ENCODE peak calls at places on chromosome 12, in eight cellular contexts. A is heart right ventricle, B is MV-4-11, G is COR-L47, L is caudate nucleus, J is HuH-7.5, P is astrocyte, I is ACHN. R is an unnamed sample.

GRCh38 chr12:7026854-7027253 is 8.6 kb upstream of the LPCAT3 start:
- DNase-seq in L (no peak), B (no peak), I (no peak), J (no peak), P (no peak), A (no peak), G (no peak), R (no peak)

GRCh38 chr12:45893240-45893639 is 97.1 kb downstream of the SCAF11 start:
- DNase-seq in L (peak; percentile 3), J (no peak), P (no peak), G (no peak), B (no peak), A (no peak), I (peak; percentile 52), R (no peak)

GRCh38 chr12:124661382-124661781 is 94.0 kb upstream of the NCOR2 start:
- DNase-seq in L (peak; percentile 51), J (no peak), B (no peak), P (no peak), G (no peak), A (no peak), I (peak; percentile 20), R (no peak)

GRCh38 chr12:108768591-108769500 is 37.5 kb upstream of the CORO1C start:
- DNase-seq in B (peak; percentile 66), G (peak; percentile 76), P (no peak), A (no peak), I (peak; percentile 61), L (no peak), J (peak; percentile 70), R (peak; percentile 51)

GRCh38 chr12:9872116-9872515 is 3.0 kb upstream of the CLEC2B start:
- DNase-seq in A (no peak), P (no peak), I (no peak), G (no peak), J (no peak), B (no peak), L (no peak), R (no peak)

GRCh38 chr12:64544796-64545382 is 65.4 kb upstream of the RASSF3 start:
- DNase-seq in L (no peak), J (no peak), I (no peak), A (no peak), P (no peak), G (peak; percentile 37), B (no peak), R (no peak)

GRCh38 chr12:3084742-3085141 is 7.6 kb downstream of the TSPAN9 start:
- DNase-seq in P (no peak), G (no peak), J (no peak), A (no peak), L (no peak), B (no peak), I (no peak), R (no peak)

GRCh38 chr12:120229071-120229582 is 28.2 kb upstream of the RPLP0 start:
- DNase-seq in B (no peak), A (peak; percentile 24), J (no peak), G (no peak), I (peak; percentile 33), L (no peak), P (no peak), R (no peak)

GRCh38 chr12:3836641-3837040 is 36.6 kb downstream of the PARP11 start:
- DNase-seq in I (no peak), P (no peak), G (no peak), B (no peak), J (no peak), A (no peak), L (no peak), R (no peak)